ENCODE peak calls at places on chromosomes 7 and 10, in eight cellular contexts. U is AG04449; G is CD4-positive, alpha-beta T cell; J is H54; N is activated effector memory CD4-positive, alpha-beta T cell treated with Interleukin-2 at 50 U/mL for 16 hours; D is stimulated activated CD4-positive, alpha-beta T cell treated with anti-CD3 and anti-CD28 coated beads, Interleukin-1b, Interleukin-23, amount 100 ng/mL, for 1 hour; H is amniotic stem cell; Z is GM10248. O is an unnamed sample.

GRCh38 chr7:44447874-44448425 is 42.5 kb downstream of the NUDCD3 start:
- DNase-seq in U (no peak), G (no peak), J (no peak), N (no peak), D (no peak), H (no peak), Z (no peak), O (no peak)

GRCh38 chr10:55091691-55092328 is 290.8 kb upstream of the PCDH15 start:
- DNase-seq in U (no peak), G (no peak), J (peak; percentile 1), N (no peak), D (no peak), H (no peak), Z (peak; percentile 3), O (peak; percentile 11)

GRCh38 chr7:77550586-77550985 is 13.5 kb downstream of the PTPN12 start:
- DNase-seq in U (peak; percentile 44), G (no peak), J (no peak), N (no peak), D (no peak), H (no peak), Z (no peak), O (no peak)

GRCh38 chr7:140922741-140923345 is 1.9 kb downstream of the BRAF start:
- DNase-seq in U (no peak), G (no peak), J (no peak), N (no peak), D (no peak), H (no peak), Z (no peak), O (no peak)

GRCh38 chr10:70115948-70116682 is 16.5 kb downstream of the AIFM2 start:
- DNase-seq in U (no peak), G (peak; percentile 36), J (peak; percentile 65), N (peak; percentile 37), D (no peak), H (no peak), Z (peak; percentile 83), O (peak; percentile 73)

GRCh38 chr7:39951156-39951942 is 1.3 kb downstream of the CDK13 start:
- DNase-seq in U (no peak), G (peak; percentile 54), J (peak; percentile 33), N (peak; percentile 52), D (peak; percentile 19), H (no peak), Z (peak; percentile 73), O (peak; percentile 84)

GRCh38 chr7:92133737-92134270 is 473 bp downstream of the CYP51A1 start:
- DNase-seq in U (no peak), G (peak; percentile 38), J (peak; percentile 59), N (peak; percentile 18), D (no peak), H (peak; percentile 40), Z (peak; percentile 57), O (peak; percentile 70)

GRCh38 chr10:131485732-131486131 is 174.2 kb upstream of the TCERG1L start:
- DNase-seq in U (no peak), G (no peak), J (no peak), N (no peak), D (no peak), H (no peak), Z (no peak), O (no peak)

GRCh38 chr7:142587578-142588191 is 161.6 kb upstream of the PRSS1 start:
- DNase-seq in U (no peak), G (no peak), J (peak; percentile 34), N (no peak), D (no peak), H (peak; percentile 32), Z (peak; percentile 71), O (peak; percentile 50)

GRCh38 chr10:49568235-49568634 is 29.3 kb upstream of the ERCC6 start:
- DNase-seq in U (no peak), G (no peak), J (no peak), N (no peak), D (no peak), H (no peak), Z (no peak), O (no peak)

GRCh38 chr7:957418-958220 is 3.1 kb upstream of the ADAP1 start:
- DNase-seq in U (no peak), G (no peak), J (no peak), N (no peak), D (no peak), H (no peak), Z (no peak), O (peak; percentile 45)

GRCh38 chr7:47979832-47980181 is 392 bp upstream of the HUS1 start:
- DNase-seq in U (no peak), G (no peak), J (no peak), N (no peak), D (no peak), H (no peak), Z (no peak), O (no peak)

GRCh38 chr10:26215923-26216576 is 524 bp upstream of the GAD2 start:
- DNase-seq in U (no peak), G (no peak), J (no peak), N (no peak), D (no peak), H (no peak), Z (peak; percentile 27), O (peak; percentile 13)

GRCh38 chr10:44883581-44884331 is 27.4 kb upstream of the TMEM72 start:
- DNase-seq in U (no peak), G (no peak), J (no peak), N (no peak), D (no peak), H (no peak), Z (no peak), O (no peak)

GRCh38 chr10:12041766-12042408 is 722 bp downstream of the UPF2 start:
- DNase-seq in U (no peak), G (no peak), J (peak; percentile 16), N (peak; percentile 2), D (no peak), H (no peak), Z (peak; percentile 28), O (peak; percentile 7)

GRCh38 chr10:7956508-7956907 is 98.0 kb upstream of the GATA3 start:
- DNase-seq in U (peak; percentile 44), G (no peak), J (no peak), N (no peak), D (no peak), H (peak; percentile 23), Z (peak; percentile 57), O (no peak)

GRCh38 chr10:68826764-68827591 is at the start of gene STOX1:
- DNase-seq in U (no peak), G (peak; percentile 44), J (peak; percentile 77), N (peak; percentile 31), D (no peak), H (no peak), Z (peak; percentile 82), O (peak; percentile 79)

GRCh38 chr7:39749177-39749576 is 125.8 kb downstream of the RALA start:
- DNase-seq in U (no peak), G (no peak), J (peak; percentile 80), N (no peak), D (no peak), H (peak; percentile 53), Z (no peak), O (no peak)

GRCh38 chr7:106064329-106064728 is 47.8 kb downstream of the SYPL1 start:
- DNase-seq in U (no peak), G (no peak), J (no peak), N (no peak), D (no peak), H (no peak), Z (no peak), O (no peak)

GRCh38 chr10:100739516-100740368 is 5.6 kb upstream of the PAX2 start:
- DNase-seq in U (no peak), G (no peak), J (no peak), N (no peak), D (no peak), H (no peak), Z (no peak), O (peak; percentile 39)

GRCh38 chr10:102677736-102678354 is 33.6 kb downstream of the TRIM8 start:
- DNase-seq in U (no peak), G (no peak), J (no peak), N (no peak), D (no peak), H (no peak), Z (no peak), O (no peak)

GRCh38 chr10:16853201-16853600 is 36.0 kb upstream of the RSU1 start:
- DNase-seq in U (no peak), G (no peak), J (no peak), N (no peak), D (no peak), H (no peak), Z (no peak), O (no peak)

GRCh38 chr7:30412810-30413504 is 65.6 kb downstream of the NOD1 start:
- DNase-seq in U (peak; percentile 50), G (no peak), J (peak; percentile 78), N (no peak), D (no peak), H (peak; percentile 81), Z (peak; percentile 48), O (peak; percentile 66)

GRCh38 chr10:113471241-113471996 is 81.4 kb upstream of the HABP2 start:
- DNase-seq in U (no peak), G (no peak), J (no peak), N (no peak), D (no peak), H (no peak), Z (no peak), O (no peak)

GRCh38 chr7:105277341-105277740 is 111.4 kb downstream of the SRPK2 start:
- DNase-seq in U (no peak), G (no peak), J (no peak), N (no peak), D (no peak), H (no peak), Z (no peak), O (peak; percentile 47)

GRCh38 chr7:131105803-131106680 is 221.6 kb upstream of the MKLN1 start:
- DNase-seq in U (no peak), G (peak; percentile 72), J (peak; percentile 79), N (peak; percentile 72), D (peak; percentile 58), H (no peak), Z (peak; percentile 83), O (peak; percentile 75)

GRCh38 chr7:64300641-64301405 is 12.9 kb upstream of the ZNF736 start:
- DNase-seq in U (no peak), G (no peak), J (no peak), N (no peak), D (no peak), H (no peak), Z (no peak), O (no peak)